ENCODE peak calls at places on chromosomes 5 and 9, in four cellular contexts. B is heart left ventricle; C is HTR-8/SVneo; M is activated T-cell treated with anti-CD3 and anti-CD28 coated beads, Interleukin-2, amount 50 U/mL, for 24 hours. D is an unnamed sample.

GRCh38 chr5:83025690-83026472 is 51.3 kb downstream of the TMEM167A start:
- DNase-seq in B (no peak), C (no peak), M (no peak), D (no peak)

GRCh38 chr5:180315762-180316212 is 23.9 kb upstream of the MAPK9 start:
- DNase-seq in B (peak; percentile 83), C (peak; percentile 63), M (peak; percentile 84), D (no peak)

GRCh38 chr5:95272530-95272929 is 12.4 kb downstream of the MCTP1 start:
- DNase-seq in B (no peak), C (no peak), M (no peak), D (no peak)

GRCh38 chr5:157556615-157557418 is 18.8 kb downstream of the ADAM19 start:
- DNase-seq in B (no peak), C (no peak), M (no peak), D (no peak)

GRCh38 chr5:149489605-149490037 is 61.6 kb downstream of the CSNK1A1 start:
- DNase-seq in B (no peak), C (no peak), M (no peak), D (no peak)

GRCh38 chr5:138965631-138966030 is 90.5 kb upstream of the LRRTM2 start:
- DNase-seq in B (no peak), C (no peak), M (no peak), D (no peak)

GRCh38 chr5:102388235-102388634 is 92.2 kb upstream of the SLCO4C1 start:
- DNase-seq in B (no peak), C (no peak), M (no peak), D (no peak)

GRCh38 chr9:117305454-117305853 is 109.4 kb downstream of the ASTN2 start:
- DNase-seq in B (no peak), C (no peak), M (no peak), D (no peak)

GRCh38 chr9:83964973-83965349 is 15.1 kb downstream of the HNRNPK start:
- DNase-seq in B (no peak), C (no peak), M (no peak), D (no peak)

GRCh38 chr9:136769710-136770191 is 5.4 kb upstream of the LCN15 start:
- DNase-seq in B (no peak), C (no peak), M (peak; percentile 73), D (peak; percentile 36)

GRCh38 chr5:90696148-90696547 is 137.6 kb downstream of the ADGRV1 start:
- DNase-seq in B (no peak), C (no peak), M (no peak), D (no peak)

GRCh38 chr5:756171-756570 is 28.4 kb downstream of the ZDHHC11B start:
- DNase-seq in B (peak; percentile 69), C (no peak), M (peak; percentile 30), D (no peak)

GRCh38 chr9:5425006-5425628 is 12.6 kb downstream of the PLGRKT start:
- DNase-seq in B (no peak), C (no peak), M (no peak), D (no peak)

GRCh38 chr5:72386639-72387038 is 66.5 kb downstream of the PTCD2 start:
- DNase-seq in B (no peak), C (no peak), M (no peak), D (no peak)

GRCh38 chr5:81761970-81762369 is 11.1 kb upstream of the SSBP2 start:
- DNase-seq in B (no peak), C (no peak), M (no peak), D (no peak)

GRCh38 chr5:39164016-39164415 is 55.3 kb downstream of the FYB1 start:
- DNase-seq in B (no peak), C (no peak), M (peak; percentile 57), D (no peak)

GRCh38 chr5:40224421-40224820 is 455.3 kb upstream of the PTGER4 start:
- DNase-seq in B (no peak), C (no peak), M (no peak), D (no peak)

GRCh38 chr5:152593388-152593787 is 188.3 kb upstream of the NMUR2 start:
- DNase-seq in B (no peak), C (no peak), M (no peak), D (no peak)

GRCh38 chr9:84953797-84954695 is 284.5 kb downstream of the NTRK2 start:
- DNase-seq in B (peak; percentile 84), C (peak; percentile 40), M (peak; percentile 50), D (no peak)